ENCODE peak calls at places on chromosomes 16 and 17, in six cellular contexts. Q is PC-9, G is AG09309, M is A549, L is astrocyte of the spinal cord, B is right atrium auricular region. I is an unnamed sample.

GRCh38 chr17:49315551-49315951 is 46.5 kb downstream of the ZNF652 start:
- DNase-seq in Q (peak), G (peak), M (peak), L (peak), B (peak), I (peak)

GRCh38 chr17:40065041-40065770 is 2.4 kb downstream of the THRA start:
- DNase-seq in Q (peak), G (no peak), M (peak), L (peak), B (no peak), I (no peak)

GRCh38 chr17:17467021-17467420 is 9.8 kb upstream of the MED9 start:
- DNase-seq in Q (no peak), G (no peak), M (no peak), L (no peak), B (no peak), I (no peak)

GRCh38 chr17:76536511-76537287 is 810 bp downstream of the CYGB start:
- DNase-seq in Q (no peak), G (no peak), M (no peak), L (no peak), B (no peak), I (no peak)

GRCh38 chr16:25198021-25198420 is 18.7 kb upstream of the AQP8 start:
- DNase-seq in Q (no peak), G (no peak), M (peak), L (no peak), B (no peak), I (no peak)

GRCh38 chr17:36072431-36073121 is 8.5 kb downstream of the CCL18 start:
- DNase-seq in Q (peak), G (no peak), M (peak), L (no peak), B (no peak), I (peak)

GRCh38 chr16:46632778-46633733 is 11.9 kb upstream of the SHCBP1 start:
- DNase-seq in Q (no peak), G (no peak), M (no peak), L (no peak), B (no peak), I (no peak)

GRCh38 chr16:4626396-4626795 is 1.8 kb downstream of the MGRN1 start:
- DNase-seq in Q (no peak), G (no peak), M (no peak), L (no peak), B (no peak), I (no peak)

GRCh38 chr17:68293490-68294195 is 2.3 kb downstream of the ARSG start:
- DNase-seq in Q (no peak), G (no peak), M (no peak), L (no peak), B (no peak), I (no peak)

GRCh38 chr16:997440-998051 is 16.0 kb downstream of the SOX8 start:
- DNase-seq in Q (peak), G (no peak), M (peak), L (peak), B (no peak), I (no peak)

GRCh38 chr17:49015924-49016774 is 19.0 kb downstream of the IGF2BP1 start:
- DNase-seq in Q (no peak), G (no peak), M (peak), L (no peak), B (no peak), I (no peak)

GRCh38 chr17:30369995-30370394 is 8.7 kb upstream of the CPD start:
- DNase-seq in Q (no peak), G (no peak), M (no peak), L (no peak), B (no peak), I (no peak)

GRCh38 chr17:58084317-58084981 is 1.2 kb downstream of the DYNLL2 start:
- DNase-seq in Q (peak), G (no peak), M (peak), L (no peak), B (no peak), I (no peak)

GRCh38 chr16:14202697-14203096 is 131.6 kb downstream of the MRTFB start:
- DNase-seq in Q (no peak), G (no peak), M (peak), L (no peak), B (no peak), I (no peak)

GRCh38 chr17:19354123-19354522 is 8.4 kb downstream of the B9D1 start:
- DNase-seq in Q (no peak), G (peak), M (peak), L (peak), B (no peak), I (peak)

GRCh38 chr16:9134739-9135138 is 43.3 kb downstream of the HAPSTR1 start:
- DNase-seq in Q (peak), G (no peak), M (peak), L (peak), B (no peak), I (no peak)

GRCh38 chr16:85302018-85302847 is 190.0 kb upstream of the CIBAR2 start:
- DNase-seq in Q (no peak), G (no peak), M (no peak), L (peak), B (no peak), I (no peak)

GRCh38 chr16:15950167-15950854 is 895 bp downstream of the ABCC1 start:
- DNase-seq in Q (no peak), G (no peak), M (no peak), L (peak), B (no peak), I (no peak)

GRCh38 chr16:27543801-27544200 is 5.9 kb downstream of the GTF3C1 start:
- DNase-seq in Q (no peak), G (no peak), M (no peak), L (no peak), B (no peak), I (no peak)

GRCh38 chr16:81190667-81191066 is 47.8 kb upstream of the BCO1 start:
- DNase-seq in Q (peak), G (peak), M (peak), L (no peak), B (no peak), I (no peak)

GRCh38 chr17:68346448-68346847 is 55.2 kb downstream of the ARSG start:
- DNase-seq in Q (no peak), G (no peak), M (no peak), L (no peak), B (no peak), I (no peak)

GRCh38 chr16:533391-534088 is 6.0 kb downstream of the CAPN15 start:
- DNase-seq in Q (no peak), G (no peak), M (no peak), L (no peak), B (no peak), I (no peak)

GRCh38 chr17:42536048-42536371 is at the start of gene NAGLU:
- DNase-seq in Q (peak), G (no peak), M (peak), L (peak), B (peak), I (peak)

GRCh38 chr16:86975445-86975844 is 341.7 kb downstream of the C16orf95 start:
- DNase-seq in Q (no peak), G (no peak), M (peak), L (peak), B (no peak), I (peak)

GRCh38 chr17:72976971-72977767 is 115.3 kb downstream of the SLC39A11 start:
- DNase-seq in Q (peak), G (peak), M (peak), L (peak), B (peak), I (no peak)

GRCh38 chr16:30557397-30557949 is 701 bp downstream of the ZNF764 start:
- DNase-seq in Q (no peak), G (no peak), M (no peak), L (no peak), B (no peak), I (no peak)

GRCh38 chr17:18248300-18248731 is 10.2 kb downstream of the FLII start:
- DNase-seq in Q (peak), G (no peak), M (peak), L (peak), B (peak), I (peak)

GRCh38 chr16:24858219-24859041 is 12.7 kb downstream of the SLC5A11 start:
- DNase-seq in Q (peak), G (no peak), M (peak), L (peak), B (no peak), I (no peak)

GRCh38 chr16:515963-516226 is 11.6 kb upstream of the CAPN15 start:
- DNase-seq in Q (no peak), G (no peak), M (no peak), L (no peak), B (no peak), I (no peak)

GRCh38 chr16:624522-625401 is 6.0 kb upstream of the WFIKKN1 start:
- DNase-seq in Q (no peak), G (no peak), M (no peak), L (no peak), B (no peak), I (no peak)

GRCh38 chr17:47305302-47305923 is 18.3 kb upstream of the EFCAB13 start:
- DNase-seq in Q (peak), G (peak), M (peak), L (peak), B (no peak), I (peak)

GRCh38 chr16:74748710-74749073 is 25.9 kb downstream of the FA2H start:
- DNase-seq in Q (no peak), G (no peak), M (no peak), L (no peak), B (no peak), I (no peak)

GRCh38 chr16:35560637-35560984 is 2101.2 kb downstream of the TP53TG3F start:
- DNase-seq in Q (no peak), G (no peak), M (no peak), L (no peak), B (no peak), I (no peak)

GRCh38 chr17:67500261-67500660 is 123.2 kb downstream of the PITPNC1 start:
- DNase-seq in Q (no peak), G (no peak), M (peak), L (no peak), B (no peak), I (no peak)

GRCh38 chr17:31321971-31322370 is 549 bp upstream of the EVI2A start:
- DNase-seq in Q (no peak), G (no peak), M (no peak), L (no peak), B (no peak), I (no peak)

GRCh38 chr16:25235991-25236390 is 19.2 kb downstream of the AQP8 start:
- DNase-seq in Q (no peak), G (no peak), M (no peak), L (no peak), B (no peak), I (no peak)

GRCh38 chr17:68054296-68054900 is 18.9 kb downstream of the KPNA2 start:
- DNase-seq in Q (no peak), G (peak), M (no peak), L (peak), B (peak), I (peak)

GRCh38 chr17:73637866-73638265 is 6.4 kb downstream of the SDK2 start:
- DNase-seq in Q (no peak), G (no peak), M (no peak), L (no peak), B (no peak), I (no peak)

GRCh38 chr17:27644586-27644985 is 13.6 kb downstream of the LGALS9 start:
- DNase-seq in Q (no peak), G (no peak), M (no peak), L (no peak), B (peak), I (no peak)

DNA sequence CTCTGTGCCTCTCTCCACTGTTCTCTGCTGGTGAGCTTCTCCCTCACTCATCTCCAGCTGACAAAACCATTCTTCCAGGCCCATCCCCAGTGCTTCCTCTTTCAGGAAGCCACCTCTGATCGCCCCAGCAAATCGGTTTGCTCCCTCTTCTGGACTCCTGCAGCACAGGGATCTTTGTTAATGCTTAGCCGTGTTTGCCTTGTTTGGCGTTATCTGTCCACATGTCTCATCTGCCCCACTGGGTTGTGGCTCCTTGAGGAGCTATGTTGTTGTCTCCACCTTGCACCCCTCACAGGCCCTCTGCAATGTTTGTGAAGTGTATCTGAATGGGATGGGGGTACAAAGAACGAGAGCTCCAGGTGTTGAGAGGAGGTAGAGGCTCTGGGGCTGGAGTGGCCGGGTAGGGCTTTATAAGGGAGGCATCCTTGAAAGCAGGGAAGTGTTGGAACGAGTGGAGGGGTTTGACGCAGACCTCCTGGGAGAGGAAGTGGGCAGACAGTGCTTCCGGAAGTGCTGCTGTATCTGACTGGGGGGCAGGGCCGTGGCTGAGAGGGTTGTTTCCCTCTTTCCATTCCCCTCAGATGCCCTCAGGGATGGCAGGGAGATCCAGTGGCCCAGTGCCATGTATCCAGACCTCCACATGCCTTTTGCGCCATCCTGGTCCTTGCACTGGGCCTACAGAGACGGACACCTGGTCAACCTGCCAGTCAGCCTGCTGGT is 27.8 kb downstream of the CASKIN2 start:
- DNase-seq in Q (no peak), G (no peak), M (no peak), L (no peak), B (no peak), I (no peak)
- TF ChIP-seq CTCF in Q (no peak), G (no peak), M (no peak), L (no peak), B (no peak), I (no peak)

DNA sequence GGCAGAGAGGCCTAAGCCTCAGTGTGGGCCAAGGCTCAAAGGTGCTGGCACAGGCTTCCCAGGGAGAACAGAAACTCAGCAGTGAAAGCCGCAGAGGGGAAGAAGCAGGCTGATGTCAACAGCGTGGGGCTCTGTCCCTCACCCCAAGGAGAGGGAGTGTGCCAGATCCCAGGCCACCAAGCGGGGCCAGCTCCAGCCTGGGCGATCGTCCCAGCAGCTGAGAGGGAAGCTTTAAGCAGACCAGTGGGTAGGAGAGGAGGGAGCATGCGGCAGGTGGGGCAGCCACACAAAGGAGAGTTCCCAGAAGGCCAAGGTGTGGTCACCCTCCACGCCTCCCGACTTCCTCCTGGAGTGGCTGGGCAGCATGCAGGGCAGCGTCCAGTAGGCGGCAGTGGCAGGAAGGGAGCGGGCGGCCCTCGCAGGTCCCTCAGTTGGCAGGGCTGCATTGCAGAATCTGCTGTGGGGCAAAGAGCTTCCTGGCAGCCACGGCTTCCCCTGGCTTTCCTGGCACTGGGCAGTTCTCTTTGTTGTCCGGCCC is 6.0 kb downstream of the SYNGR2 start:
- DNase-seq in Q (peak), G (no peak), M (peak), L (peak), B (peak), I (no peak)
- H3K4me3 ChIP-seq in Q (no peak), G (no peak), M (no peak), L (no peak), B (no peak), I (no peak)

GRCh38 chr16:54792811-54793210 is 137.9 kb upstream of the IRX5 start:
- DNase-seq in Q (no peak), G (no peak), M (no peak), L (no peak), B (no peak), I (no peak)

GRCh38 chr16:54801445-54801844 is 129.2 kb upstream of the IRX5 start:
- DNase-seq in Q (no peak), G (no peak), M (no peak), L (no peak), B (no peak), I (no peak)

DNA sequence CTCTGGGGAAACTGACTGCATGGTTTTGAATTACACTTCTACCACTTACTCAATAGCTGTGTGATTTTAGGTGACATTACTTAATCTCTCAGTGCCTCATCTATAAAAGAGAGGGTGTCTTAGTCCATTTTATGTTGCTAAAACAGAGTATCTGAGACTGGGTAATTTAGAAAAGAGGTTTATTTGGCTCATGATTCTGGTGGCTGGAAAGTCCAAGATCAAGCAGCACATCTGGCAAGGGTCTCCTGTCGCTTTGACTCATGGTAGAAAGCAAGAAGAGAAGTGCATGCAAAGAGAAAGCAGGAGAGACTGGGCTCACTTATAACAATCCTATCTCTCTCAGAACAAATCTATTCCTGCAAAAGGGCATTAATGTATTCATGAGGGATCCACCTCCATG is 132.4 kb upstream of the IRX5 start:
- DNase-seq in Q (no peak), G (no peak), M (no peak), L (no peak), B (no peak), I (no peak)
- TF ChIP-seq CTCF in Q (no peak), G (no peak), M (no peak), L (no peak), B (no peak), I (no peak)

DNA sequence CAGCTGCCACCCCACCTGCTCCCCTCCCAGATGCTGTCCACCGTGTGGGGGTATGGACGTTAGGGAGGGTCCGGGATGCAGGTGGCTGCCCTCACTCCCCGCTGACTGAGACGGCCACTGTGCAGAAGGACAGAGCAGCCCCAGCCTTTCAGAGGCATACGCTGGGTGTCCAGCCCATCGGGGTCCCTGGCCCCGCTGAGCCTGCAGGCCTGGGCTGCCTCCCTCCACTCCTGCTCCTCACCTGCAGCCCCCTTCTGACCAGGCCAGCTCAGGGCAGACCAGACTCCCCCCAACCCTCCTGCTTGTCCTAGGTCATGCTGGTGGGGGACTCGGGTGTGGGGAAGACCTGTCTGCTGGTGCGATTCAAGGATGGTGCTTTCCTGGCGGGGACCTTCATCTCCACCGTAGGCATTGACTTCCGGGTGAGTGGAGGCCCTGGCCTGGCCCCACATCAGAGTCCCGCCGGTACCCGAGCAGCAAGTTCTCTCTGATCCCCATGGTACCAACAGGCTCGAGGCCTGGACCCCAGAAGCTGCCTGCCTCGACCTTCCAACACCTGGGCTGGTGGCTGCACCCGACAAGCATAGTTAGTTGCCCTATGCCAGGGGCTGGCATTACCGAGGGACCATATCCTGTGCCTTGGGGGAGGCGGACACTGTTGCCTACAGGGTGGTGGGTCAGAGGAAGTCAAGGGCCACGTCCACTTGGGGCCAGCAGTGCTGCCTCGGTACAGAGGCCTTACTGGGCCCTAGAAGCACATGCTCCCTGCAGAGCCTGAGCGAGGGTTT is 1.4 kb downstream of the RAB26 start:
- DNase-seq in Q (peak), G (no peak), M (peak), L (no peak), B (no peak), I (no peak)
- H3K4me3 ChIP-seq in Q (peak), G (no peak), M (peak), L (no peak), B (no peak), I (peak)

DNA sequence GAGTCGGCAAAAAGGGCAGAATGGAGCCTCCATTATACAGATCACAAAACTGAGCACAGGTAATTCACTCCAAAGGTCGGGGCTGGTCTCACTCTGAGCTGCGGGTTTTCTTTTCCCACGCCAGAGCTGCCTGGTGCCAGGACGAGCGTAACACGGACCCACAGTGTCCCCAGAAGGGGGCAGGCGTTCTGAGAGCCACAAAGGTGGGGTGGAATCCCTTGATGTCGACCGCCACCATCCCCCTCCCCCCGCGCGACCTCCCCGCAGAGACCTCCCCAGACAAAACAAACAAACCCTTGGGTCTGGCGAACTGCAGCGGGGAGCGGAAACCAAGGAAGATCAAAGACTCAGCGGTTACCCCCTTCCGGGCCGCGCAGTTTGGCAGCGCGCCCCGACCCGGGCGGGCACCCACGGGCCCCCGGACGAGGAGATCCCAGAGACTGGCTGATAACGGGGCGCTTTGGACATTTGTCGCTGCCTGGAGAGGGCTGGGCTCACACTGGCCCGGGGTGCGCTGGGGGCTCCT is 793 bp upstream of the NKD1 start:
- DNase-seq in Q (no peak), G (no peak), M (peak), L (peak), B (no peak), I (no peak)
- TF ChIP-seq CTCF in Q (no peak), G (no peak), M (no peak), L (peak), B (no peak), I (peak)

DNA sequence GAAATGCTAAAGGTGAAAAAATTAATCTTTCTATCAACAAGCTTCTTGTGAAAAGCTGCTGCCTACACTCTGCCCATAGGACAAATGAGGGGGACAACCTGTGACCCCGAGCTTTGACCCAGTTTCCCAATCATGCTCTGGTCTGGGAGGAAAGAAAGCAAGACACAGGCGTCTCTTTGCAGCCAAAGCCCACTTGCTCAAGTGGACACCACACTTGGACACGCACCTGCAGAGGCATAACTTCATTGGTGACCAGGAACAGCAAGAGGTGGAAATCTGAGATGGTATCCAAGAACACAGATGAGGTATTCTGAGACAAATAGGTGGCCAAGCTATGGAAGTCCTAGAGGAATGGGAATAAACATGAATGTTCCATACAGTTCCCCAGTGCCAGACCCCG is 15.0 kb upstream of the FAAP100 start:
- DNase-seq in Q (no peak), G (no peak), M (no peak), L (no peak), B (no peak), I (no peak)
- H3K4me3 ChIP-seq in Q (peak), G (no peak), M (peak), L (no peak), B (no peak), I (peak)

I was measured in HFF-Myc.